ENCODE peak calls at places on chromosomes 6 and 20, in four cellular contexts. P is HepG2, K is SK-N-SH, V is HCT116. N is an unnamed sample.

GRCh38 chr6:30071081-30071818 is 4.3 kb downstream of the PPP1R11 start:
- DNase-seq in V (no peak), P (no peak), K (peak), N (no peak)

GRCh38 chr6:116511424-116512131 is at the start of gene CALHM5:
- DNase-seq in V (peak), K (no peak), P (no peak), N (no peak)

GRCh38 chr6:113073611-113074191 is 726.6 kb downstream of the RFPL4B start:
- DNase-seq in V (no peak), K (no peak), P (no peak), N (no peak)

GRCh38 chr6:11354019-11354418 is 121.6 kb upstream of the NEDD9 start:
- DNase-seq in V (no peak), K (no peak), P (no peak), N (no peak)

GRCh38 chr20:60147004-60147403 is 188.8 kb downstream of the CDH26 start:
- DNase-seq in V (no peak), K (no peak), P (no peak), N (no peak)

GRCh38 chr20:41167481-41168253 is 30.3 kb downstream of the PLCG1 start:
- DNase-seq in K (no peak), V (no peak), P (no peak), N (no peak)

GRCh38 chr6:142886431-142887170 is 58.4 kb downstream of the HIVEP2 start:
- DNase-seq in V (no peak), K (no peak), P (peak), N (peak)

GRCh38 chr6:109772961-109773431 is 81.9 kb downstream of the FIG4 start:
- DNase-seq in P (no peak), V (no peak), K (no peak), N (peak)

GRCh38 chr6:165624871-165625639 is 38.0 kb downstream of the PDE10A start:
- DNase-seq in P (no peak), V (no peak), K (no peak), N (no peak)

GRCh38 chr6:108484016-108484415 is 76.7 kb upstream of the FOXO3 start:
- DNase-seq in K (no peak), P (no peak), V (no peak), N (no peak)

GRCh38 chr20:61584851-61585250 is 332.8 kb downstream of the CDH4 start:
- DNase-seq in K (peak), P (no peak), V (no peak), N (no peak)

GRCh38 chr20:41004561-41005360 is 23.9 kb upstream of the TOP1 start:
- DNase-seq in P (no peak), V (no peak), K (no peak), N (no peak)

GRCh38 chr6:123810948-123811347 is 7.3 kb downstream of the NKAIN2 start:
- DNase-seq in V (no peak), K (no peak), P (no peak), N (no peak)

GRCh38 chr20:37421988-37422387 is 76.0 kb downstream of the SRC start:
- DNase-seq in V (no peak), K (no peak), P (no peak), N (no peak)

GRCh38 chr20:7629880-7630279 is 310.4 kb downstream of the HAO1 start:
- DNase-seq in P (no peak), K (no peak), V (no peak), N (no peak)
- TF ChIP-seq JUND in P (no peak), K (no peak), V (no peak), N (no peak)

DNA sequence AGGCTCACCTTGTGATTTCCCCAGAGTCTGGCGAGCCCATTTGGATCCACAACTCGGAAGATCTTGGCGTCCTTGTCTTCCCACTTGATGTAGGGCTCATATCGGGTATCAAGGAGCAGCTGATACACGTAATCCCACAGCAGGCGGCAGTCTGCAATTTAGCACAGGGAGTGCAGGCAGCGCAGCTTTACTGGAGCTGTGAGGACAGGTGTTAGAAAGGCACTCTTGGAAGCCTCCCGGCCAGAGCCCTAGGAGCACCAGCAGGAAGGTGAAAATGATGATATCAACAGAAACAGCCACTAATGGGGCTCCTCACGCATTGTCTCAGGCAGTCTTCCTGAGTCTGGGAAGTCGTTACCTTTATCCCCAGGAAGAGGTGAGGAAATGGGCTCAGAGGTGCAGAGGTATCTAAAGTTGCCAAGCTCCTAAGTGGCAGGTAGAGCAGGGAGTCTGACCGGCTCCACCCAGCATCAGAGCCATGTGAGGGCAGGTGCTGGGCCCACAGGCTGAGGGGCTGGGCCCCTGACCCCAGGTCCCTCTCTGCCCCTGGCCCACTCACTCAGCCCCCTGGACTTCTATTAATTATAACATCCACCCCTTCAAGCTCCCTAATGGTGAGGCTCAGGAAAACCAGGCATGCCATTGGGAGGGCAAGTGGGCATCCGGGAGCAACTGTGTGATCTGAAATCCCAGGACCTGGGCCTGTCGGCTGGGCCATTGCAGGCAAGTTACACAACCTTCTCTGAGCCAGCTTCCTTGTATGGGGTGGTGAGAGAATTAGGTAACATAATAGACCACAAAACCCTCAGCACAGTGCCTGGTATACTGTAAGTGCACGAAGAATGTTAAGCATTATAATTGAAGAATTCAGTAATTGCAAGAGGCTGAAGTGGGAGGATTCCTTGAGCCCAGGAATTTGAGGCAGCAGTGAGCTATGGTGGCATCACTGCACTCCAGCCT is 18.3 kb downstream of the ETV7 start:
- DNase-seq in P (no peak), V (no peak), K (no peak), N (peak)
- TF ChIP-seq JUND in P (no peak), V (no peak), K (no peak), N (no peak)

DNA sequence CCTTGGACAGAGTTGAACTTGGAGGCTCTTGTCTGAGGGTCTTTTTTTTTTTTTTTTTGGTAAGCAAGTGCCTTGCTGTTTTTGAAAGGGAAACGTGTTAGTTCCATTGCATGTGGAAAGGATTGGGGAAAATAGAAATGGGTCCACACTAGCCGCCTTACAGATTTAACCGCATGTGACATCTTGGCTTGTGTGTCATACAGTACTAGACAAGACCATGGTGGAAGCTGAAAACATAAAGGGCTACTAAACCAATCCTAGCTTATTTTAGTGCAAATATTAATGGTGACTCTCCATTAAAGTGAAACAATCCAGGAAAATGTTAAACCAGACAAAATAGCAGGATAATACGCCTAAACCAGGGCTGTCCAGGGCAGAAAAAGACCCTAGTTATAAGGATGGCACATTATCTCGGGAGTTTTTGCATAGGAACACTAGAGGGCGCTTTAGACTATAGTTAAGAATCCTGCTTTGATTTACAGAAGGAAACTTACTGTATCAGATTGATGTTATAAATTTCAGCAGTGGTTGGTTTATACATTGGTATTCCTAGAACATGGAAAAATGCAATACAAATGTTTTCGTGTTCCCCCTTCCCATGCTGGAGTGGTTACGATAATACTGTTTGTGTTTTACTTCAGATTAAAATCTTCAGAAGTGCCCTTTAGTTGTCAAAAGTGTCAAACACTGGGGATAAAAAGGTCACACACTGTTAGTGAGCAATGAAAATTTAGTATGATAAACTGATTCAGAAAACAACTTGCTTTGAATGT is 59.8 kb upstream of the DEK start:
- DNase-seq in V (peak), P (peak), K (peak), N (peak)
- TF ChIP-seq JUND in V (no peak), P (no peak), K (no peak), N (no peak)

GRCh38 chr6:79686698-79687309 is 55.7 kb downstream of the SH3BGRL2 start:
- DNase-seq in P (no peak), K (no peak), V (no peak), N (no peak)

GRCh38 chr6:79687759-79688158 is 56.6 kb downstream of the SH3BGRL2 start:
- DNase-seq in V (no peak), P (peak), K (no peak), N (no peak)

GRCh38 chr6:79684821-79685220 is 53.7 kb downstream of the SH3BGRL2 start:
- DNase-seq in K (no peak), V (no peak), P (no peak), N (no peak)
- TF ChIP-seq JUND in K (no peak), V (no peak), P (no peak), N (no peak)

DNA sequence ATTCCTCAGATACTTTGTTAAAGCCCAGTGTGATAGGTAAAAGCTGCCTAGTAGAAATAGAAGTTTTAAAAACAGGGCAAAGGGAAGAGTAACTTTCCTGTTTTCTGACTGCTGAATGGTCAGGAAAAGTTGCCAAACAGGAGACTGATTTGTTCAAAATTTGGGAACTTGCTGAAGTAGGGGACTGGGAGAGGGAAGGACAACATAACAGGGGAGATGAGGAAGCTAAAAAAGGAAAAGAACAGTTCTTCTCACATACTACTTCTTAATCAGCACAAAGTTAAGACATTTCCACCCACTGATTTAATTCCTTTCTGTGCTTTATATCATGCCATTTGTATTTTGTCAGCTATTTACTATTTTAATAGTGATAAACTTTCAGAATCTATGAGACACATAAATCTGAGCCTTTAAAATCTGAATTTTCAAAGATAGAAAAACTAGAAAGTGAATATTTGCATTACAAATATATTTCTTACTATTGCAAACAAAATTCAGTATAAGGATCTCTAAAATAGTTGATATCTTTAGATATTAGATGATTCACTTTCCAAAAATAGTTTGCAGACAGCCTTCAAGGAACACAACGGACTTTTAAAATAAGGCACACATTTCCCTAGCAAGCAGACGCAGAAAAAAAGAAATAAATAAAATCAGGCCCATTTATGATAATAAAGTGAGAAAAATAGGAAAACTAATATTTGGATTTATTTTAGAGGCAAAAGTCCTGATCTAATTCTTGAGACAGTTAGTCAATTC is 36.9 kb upstream of the SLC16A10 start:
- DNase-seq in V (no peak), P (no peak), K (no peak), N (no peak)
- TF ChIP-seq JUND in V (no peak), P (no peak), K (no peak), N (no peak)

N was measured in T47D.